ENCODE peak calls at places on chromosomes 12 and 14, in four cellular contexts. One of them, this sample, is unnamed.

GRCh38 chr12:19273482-19274330 is 144.2 kb downstream of the PLEKHA5 start:
- DNase-seq in esophagus squamous epithelium: no peak
- DNase-seq in left lung: peak; percentile 64
- DNase-seq in lower lobe of right lung: no peak
- DNase-seq in this sample: no peak

GRCh38 chr12:67068773-67069450 is 200.2 kb upstream of the CAND1 start:
- DNase-seq in left lung: peak; percentile 38
- DNase-seq in lower lobe of right lung: peak; percentile 49
- DNase-seq in esophagus squamous epithelium: no peak
- DNase-seq in this sample: peak; percentile 40

GRCh38 chr14:63761356-63762117 is 33.7 kb upstream of the SGPP1 start:
- DNase-seq in esophagus squamous epithelium: no peak
- DNase-seq in lower lobe of right lung: peak; percentile 52
- DNase-seq in left lung: no peak
- DNase-seq in this sample: no peak

GRCh38 chr12:98423963-98424362 is 91.4 kb upstream of the TMPO start:
- DNase-seq in lower lobe of right lung: no peak
- DNase-seq in left lung: no peak
- DNase-seq in esophagus squamous epithelium: no peak
- DNase-seq in this sample: no peak

GRCh38 chr12:132305991-132306884 is 23.2 kb downstream of the GALNT9 start:
- DNase-seq in left lung: no peak
- DNase-seq in esophagus squamous epithelium: no peak
- DNase-seq in lower lobe of right lung: peak; percentile 35
- DNase-seq in this sample: no peak

GRCh38 chr12:87728936-87729593 is 300.1 kb downstream of the C12orf50 start:
- DNase-seq in esophagus squamous epithelium: no peak
- DNase-seq in lower lobe of right lung: no peak
- DNase-seq in left lung: no peak
- DNase-seq in this sample: no peak

GRCh38 chr14:81452766-81453165 is 52.6 kb upstream of the STON2 start:
- DNase-seq in lower lobe of right lung: no peak
- DNase-seq in esophagus squamous epithelium: no peak
- DNase-seq in left lung: peak; percentile 43
- DNase-seq in this sample: no peak

GRCh38 chr12:1591029-1591428 is 3.4 kb downstream of the FBXL14 start:
- DNase-seq in left lung: no peak
- DNase-seq in esophagus squamous epithelium: no peak
- DNase-seq in lower lobe of right lung: no peak
- DNase-seq in this sample: no peak

GRCh38 chr14:81435578-81436295 is 35.6 kb upstream of the STON2 start:
- DNase-seq in esophagus squamous epithelium: no peak
- DNase-seq in left lung: peak; percentile 60
- DNase-seq in lower lobe of right lung: peak; percentile 56
- DNase-seq in this sample: peak; percentile 65

GRCh38 chr14:103896578-103896977 is 31.7 kb upstream of the TDRD9 start:
- DNase-seq in left lung: no peak
- DNase-seq in lower lobe of right lung: no peak
- DNase-seq in esophagus squamous epithelium: no peak
- DNase-seq in this sample: no peak

GRCh38 chr14:26594148-26594547 is 3.7 kb downstream of the NOVA1 start:
- DNase-seq in esophagus squamous epithelium: no peak
- DNase-seq in lower lobe of right lung: no peak
- DNase-seq in left lung: no peak
- DNase-seq in this sample: no peak

GRCh38 chr12:40183745-40184144 is 41.1 kb upstream of the LRRK2 start:
- DNase-seq in left lung: no peak
- DNase-seq in esophagus squamous epithelium: no peak
- DNase-seq in lower lobe of right lung: no peak
- DNase-seq in this sample: no peak

GRCh38 chr12:2804390-2805145 is 7.9 kb upstream of the ITFG2 start:
- DNase-seq in left lung: no peak
- DNase-seq in esophagus squamous epithelium: no peak
- DNase-seq in lower lobe of right lung: no peak
- DNase-seq in this sample: no peak

GRCh38 chr12:131608740-131609665 is 101.9 kb upstream of the SFSWAP start:
- DNase-seq in left lung: peak; percentile 69
- DNase-seq in esophagus squamous epithelium: no peak
- DNase-seq in lower lobe of right lung: peak; percentile 78
- DNase-seq in this sample: peak; percentile 80

GRCh38 chr14:101233391-101233790 is 327.9 kb upstream of the DIO3 start:
- DNase-seq in lower lobe of right lung: no peak
- DNase-seq in esophagus squamous epithelium: no peak
- DNase-seq in left lung: no peak
- DNase-seq in this sample: peak; percentile 32

GRCh38 chr12:93571854-93572711 is at the start of gene SOCS2:
- DNase-seq in esophagus squamous epithelium: no peak
- DNase-seq in lower lobe of right lung: peak; percentile 55
- DNase-seq in left lung: peak; percentile 40
- DNase-seq in this sample: peak; percentile 61

GRCh38 chr12:95763809-95764253 is 26.7 kb downstream of the NTN4 start:
- DNase-seq in left lung: no peak
- DNase-seq in lower lobe of right lung: no peak
- DNase-seq in esophagus squamous epithelium: no peak
- DNase-seq in this sample: no peak

GRCh38 chr14:67883717-67884116 is 64.1 kb downstream of the RAD51B start:
- DNase-seq in esophagus squamous epithelium: no peak
- DNase-seq in lower lobe of right lung: no peak
- DNase-seq in left lung: no peak
- DNase-seq in this sample: no peak
- TF ChIP-seq CTCF in esophagus squamous epithelium: no peak
- TF ChIP-seq CTCF in lower lobe of right lung: peak; percentile 24
- TF ChIP-seq CTCF in left lung: no peak
- TF ChIP-seq CTCF in this sample: peak; percentile 40

GRCh38 chr12:114668151-114668891 is 15.7 kb downstream of the TBX3 start:
- DNase-seq in esophagus squamous epithelium: no peak
- DNase-seq in left lung: peak; percentile 64
- DNase-seq in lower lobe of right lung: peak; percentile 73
- DNase-seq in this sample: peak; percentile 82
- TF ChIP-seq CTCF in esophagus squamous epithelium: peak; percentile 77
- TF ChIP-seq CTCF in left lung: peak; percentile 42
- TF ChIP-seq CTCF in lower lobe of right lung: peak; percentile 47
- TF ChIP-seq CTCF in this sample: peak; percentile 48

GRCh38 chr14:56751471-56751870 is 58.8 kb downstream of the OTX2 start:
- DNase-seq in lower lobe of right lung: no peak
- DNase-seq in esophagus squamous epithelium: no peak
- DNase-seq in left lung: no peak
- DNase-seq in this sample: no peak
- TF ChIP-seq CTCF in lower lobe of right lung: no peak
- TF ChIP-seq CTCF in esophagus squamous epithelium: no peak
- TF ChIP-seq CTCF in left lung: no peak
- TF ChIP-seq CTCF in this sample: no peak

DNA sequence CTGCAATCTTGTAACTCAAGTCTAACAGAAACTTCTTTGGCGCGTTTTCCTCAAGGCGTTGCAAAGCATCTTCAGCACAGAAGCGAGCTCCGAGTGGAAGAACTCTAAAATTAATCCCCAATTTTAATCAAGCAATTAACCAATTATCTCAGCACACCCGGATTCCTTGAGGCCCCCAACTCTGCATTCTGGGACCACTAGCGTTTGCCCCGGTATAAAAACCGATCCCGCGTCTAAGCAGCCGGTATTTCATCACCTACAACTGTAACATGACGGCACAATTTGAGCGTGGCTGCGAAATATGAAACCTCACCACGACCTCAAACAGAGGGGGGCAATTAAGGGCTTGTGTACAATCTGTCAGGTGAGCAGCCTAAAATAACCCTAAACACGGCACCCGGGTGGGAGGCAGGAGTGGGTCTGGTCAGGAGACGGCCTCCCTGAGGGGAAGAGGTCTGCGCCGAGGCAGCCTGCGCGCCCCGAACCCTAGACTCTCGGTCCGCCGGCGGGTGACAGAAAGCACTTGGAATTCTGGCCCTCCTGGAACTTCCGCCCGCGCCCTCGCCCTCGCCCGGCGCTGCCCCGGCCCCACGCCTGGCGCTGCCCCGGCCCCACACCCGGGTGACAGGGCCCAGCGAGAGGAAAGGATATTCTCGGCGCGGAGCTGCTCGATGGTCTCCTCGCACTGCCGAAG is 594 bp downstream of the ZCCHC8 start:
- DNase-seq in left lung: peak; percentile 55
- DNase-seq in lower lobe of right lung: peak; percentile 66
- DNase-seq in esophagus squamous epithelium: no peak
- DNase-seq in this sample: peak; percentile 65
- TF ChIP-seq CTCF in left lung: no peak
- TF ChIP-seq CTCF in lower lobe of right lung: no peak
- TF ChIP-seq CTCF in esophagus squamous epithelium: no peak
- TF ChIP-seq CTCF in this sample: no peak

GRCh38 chr14:65686761-65687160 is 274.2 kb downstream of the FUT8 start:
- DNase-seq in esophagus squamous epithelium: no peak
- DNase-seq in lower lobe of right lung: no peak
- DNase-seq in left lung: no peak
- DNase-seq in this sample: no peak
- TF ChIP-seq CTCF in esophagus squamous epithelium: no peak
- TF ChIP-seq CTCF in lower lobe of right lung: no peak
- TF ChIP-seq CTCF in left lung: no peak
- TF ChIP-seq CTCF in this sample: no peak

DNA sequence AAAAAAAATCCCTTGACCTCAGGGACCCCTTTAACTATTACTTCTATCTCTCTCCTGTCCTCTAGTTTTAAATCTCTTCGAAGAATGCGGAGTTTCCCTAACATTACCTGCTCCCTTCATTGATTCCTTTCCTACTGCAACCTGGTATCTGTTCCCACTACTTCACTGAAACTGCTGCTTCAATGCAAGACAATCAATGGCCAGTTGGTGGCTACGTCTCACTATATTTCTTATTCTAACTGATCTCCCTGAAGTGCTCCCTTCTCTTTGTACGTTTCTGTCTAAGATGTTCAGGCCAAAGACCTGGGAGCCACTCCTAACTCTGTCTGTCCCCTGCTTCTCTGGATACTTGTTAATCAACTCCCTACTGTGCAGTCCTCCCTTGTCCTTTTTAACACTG is 10.3 kb upstream of the KCNA1 start:
- DNase-seq in left lung: no peak
- DNase-seq in lower lobe of right lung: no peak
- DNase-seq in esophagus squamous epithelium: no peak
- DNase-seq in this sample: no peak
- TF ChIP-seq CTCF in left lung: no peak
- TF ChIP-seq CTCF in lower lobe of right lung: no peak
- TF ChIP-seq CTCF in esophagus squamous epithelium: no peak
- TF ChIP-seq CTCF in this sample: no peak

GRCh38 chr12:113868365-113868764 is 97.8 kb downstream of the RBM19 start:
- DNase-seq in lower lobe of right lung: no peak
- DNase-seq in esophagus squamous epithelium: no peak
- DNase-seq in left lung: no peak
- DNase-seq in this sample: no peak

GRCh38 chr12:113870890-113871289 is 95.2 kb downstream of the RBM19 start:
- DNase-seq in lower lobe of right lung: no peak
- DNase-seq in esophagus squamous epithelium: no peak
- DNase-seq in left lung: no peak
- DNase-seq in this sample: no peak

GRCh38 chr12:113866496-113866895 is 99.6 kb downstream of the RBM19 start:
- DNase-seq in lower lobe of right lung: no peak
- DNase-seq in left lung: no peak
- DNase-seq in esophagus squamous epithelium: no peak
- DNase-seq in this sample: no peak

GRCh38 chr12:113870035-113870434 is 96.1 kb downstream of the RBM19 start:
- DNase-seq in esophagus squamous epithelium: no peak
- DNase-seq in lower lobe of right lung: no peak
- DNase-seq in left lung: no peak
- DNase-seq in this sample: no peak

DNA sequence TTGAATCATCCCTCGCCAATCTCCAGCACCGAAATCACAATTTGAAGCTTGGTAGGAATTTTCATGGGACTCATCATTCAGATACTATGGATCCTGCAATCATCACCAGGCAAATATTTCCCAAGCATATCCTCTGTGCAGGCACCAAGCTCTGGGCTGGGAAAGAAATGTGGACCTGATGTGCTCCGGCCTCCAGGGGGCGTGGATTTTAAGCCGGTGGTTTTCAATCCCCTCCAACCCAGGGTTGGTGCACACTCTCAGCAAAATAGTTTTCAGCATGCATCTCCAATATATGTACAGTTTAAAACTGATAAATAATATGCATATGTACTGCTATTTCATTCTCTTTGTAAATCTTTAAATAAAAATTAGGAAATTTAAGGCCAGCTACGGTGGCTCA is 98.9 kb downstream of the RBM19 start:
- DNase-seq in lower lobe of right lung: no peak
- DNase-seq in esophagus squamous epithelium: no peak
- DNase-seq in left lung: no peak
- DNase-seq in this sample: no peak
- TF ChIP-seq CTCF in lower lobe of right lung: no peak
- TF ChIP-seq CTCF in esophagus squamous epithelium: no peak
- TF ChIP-seq CTCF in left lung: no peak
- TF ChIP-seq CTCF in this sample: peak; percentile 50